ENCODE peak calls at places on chromosomes 5 and 9, in four cellular contexts. O is PC-9, Y is OCI-LY7, C is PC-3. U is an unnamed sample.

GRCh38 chr5:108143581-108143980 is 238.3 kb downstream of the FBXL17 start:
- DNase-seq in O (no peak), C (no peak), Y (no peak), U (no peak)

GRCh38 chr5:11182441-11183080 is 421.5 kb upstream of the DAP start:
- DNase-seq in O (peak), C (peak), Y (peak), U (no peak)

GRCh38 chr5:175305251-175305650 is 138.7 kb downstream of the DRD1 start:
- DNase-seq in O (no peak), Y (no peak), C (no peak), U (no peak)

GRCh38 chr9:90921104-90921503 is 119.5 kb downstream of the SYK start:
- DNase-seq in O (no peak), Y (no peak), C (no peak), U (no peak)

GRCh38 chr9:98401140-98402025 is 145.9 kb upstream of the TBC1D2 start:
- DNase-seq in C (no peak), Y (no peak), O (no peak), U (no peak)

GRCh38 chr5:26278078-26278477 is 760.3 kb downstream of the CDH9 start:
- DNase-seq in Y (no peak), O (no peak), C (peak), U (no peak)

GRCh38 chr9:72338631-72339030 is 26.4 kb downstream of the ZFAND5 start:
- DNase-seq in Y (no peak), C (no peak), O (no peak), U (no peak)

GRCh38 chr5:155923784-155924183 is 403.2 kb upstream of the SGCD start:
- DNase-seq in Y (no peak), C (no peak), O (no peak), U (no peak)

GRCh38 chr5:111627862-111628261 is 115.5 kb upstream of the STARD4 start:
- DNase-seq in Y (no peak), C (no peak), O (no peak), U (no peak)

GRCh38 chr5:93433422-93433821 is 147.6 kb downstream of the NR2F1-AS1 start:
- DNase-seq in C (no peak), O (no peak), Y (no peak), U (no peak)

GRCh38 chr5:173204185-173204979 is 30.6 kb downstream of the NKX2-5 start:
- DNase-seq in Y (peak), O (peak), C (peak), U (peak)

GRCh38 chr5:36152324-36153298 is 700 bp downstream of the SKP2 start:
- DNase-seq in C (peak), Y (peak), O (no peak), U (peak)

GRCh38 chr5:36153727-36154126 is 1.8 kb downstream of the SKP2 start:
- DNase-seq in Y (no peak), O (no peak), C (no peak), U (no peak)

GRCh38 chr5:36153299-36153677 is 1.4 kb downstream of the SKP2 start:
- DNase-seq in Y (no peak), O (no peak), C (no peak), U (no peak)

GRCh38 chr5:36151434-36152323 is at the start of the genes LMBRD2 and SKP2:
- DNase-seq in O (peak), Y (peak), C (peak), U (peak)

GRCh38 chr5:36150676-36151433 is 832 bp downstream of the LMBRD2 start:
- DNase-seq in O (peak), Y (peak), C (peak), U (peak)
- H2AFZ ChIP-seq in O (peak), Y (peak), C (peak), U (peak)

DNA sequence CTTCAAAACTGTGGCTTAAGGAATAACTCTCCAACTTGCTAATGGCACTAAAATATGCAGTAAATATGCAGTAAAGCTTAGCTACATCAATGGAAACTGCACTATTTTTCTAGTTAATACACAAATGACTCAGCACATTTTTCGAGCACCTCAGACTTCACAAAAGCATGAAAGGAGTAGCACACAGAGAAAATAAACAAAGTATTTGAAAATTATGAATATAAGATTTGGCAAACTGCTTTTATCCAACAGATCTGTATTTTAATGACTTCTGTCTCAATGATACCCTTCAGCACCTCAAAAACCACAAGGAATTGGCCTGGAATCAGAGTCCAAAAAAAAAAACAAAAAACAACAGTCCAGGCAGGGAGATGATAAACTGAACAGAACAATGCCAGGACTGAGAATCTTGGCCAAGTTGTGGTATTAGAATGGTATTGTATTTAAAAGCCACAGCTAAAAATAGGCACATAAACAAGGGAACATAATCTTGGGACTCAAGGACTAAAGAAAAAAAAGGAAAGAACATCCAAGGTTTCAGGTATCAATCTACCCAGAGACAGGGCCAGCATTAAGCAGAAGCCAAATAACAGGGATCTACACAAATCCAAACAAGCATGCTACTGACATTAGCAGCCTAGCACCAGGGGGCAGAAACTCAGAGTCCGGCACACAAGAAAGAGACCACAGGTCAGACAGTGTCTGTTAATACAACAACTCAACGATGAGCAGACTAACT is 21.4 kb downstream of the TMEM245 start:
- DNase-seq in Y (no peak), O (peak), C (peak), U (no peak)
- H2AFZ ChIP-seq in Y (no peak), O (no peak), C (no peak), U (no peak)

DNA sequence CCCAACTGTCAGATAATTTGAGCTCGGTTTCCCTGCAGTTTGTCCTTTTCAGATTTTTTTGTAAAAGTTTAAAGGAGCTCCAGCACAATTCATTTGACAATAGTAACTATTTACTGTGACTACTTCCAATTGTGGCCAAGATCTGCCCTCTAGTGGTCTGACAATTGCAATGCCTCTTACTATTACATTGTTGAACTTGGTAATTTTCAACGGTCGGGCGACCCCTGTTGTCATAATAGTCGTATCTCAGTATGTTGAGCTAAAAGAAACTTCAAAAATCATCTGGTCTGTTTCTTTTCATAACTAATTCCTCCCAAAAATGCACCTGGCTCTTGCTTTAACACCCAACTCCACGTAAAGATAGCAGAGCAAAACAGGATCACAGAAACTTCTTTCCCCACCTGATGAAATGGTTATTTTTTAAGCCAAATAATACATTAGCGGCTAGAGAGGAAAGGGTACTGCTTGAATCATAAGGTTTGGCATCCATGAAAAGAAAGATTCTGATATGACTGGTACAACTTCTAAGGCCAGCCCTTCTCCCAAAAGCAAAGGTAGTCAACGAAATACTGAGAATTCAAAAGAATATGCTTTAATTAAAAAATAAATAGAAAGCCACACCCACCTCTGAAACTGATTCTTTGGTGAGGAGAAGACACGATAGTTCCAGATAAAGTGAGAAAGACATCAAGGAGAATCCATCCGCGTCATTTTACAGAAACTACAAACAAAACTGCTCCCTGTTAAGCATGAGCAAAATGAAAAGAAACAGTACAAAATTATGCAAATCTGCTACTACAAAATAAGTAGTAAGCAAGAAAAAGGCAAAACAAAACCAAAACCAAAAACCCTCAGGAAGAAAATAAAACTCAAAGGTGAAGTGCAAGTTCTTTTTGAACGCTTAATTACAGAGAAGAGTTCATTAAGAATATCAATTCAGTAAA is 76.9 kb upstream of the HTR4 start:
- DNase-seq in C (peak), Y (peak), O (peak), U (peak)
- H2AFZ ChIP-seq in C (peak), Y (peak), O (no peak), U (no peak)

GRCh38 chr5:159103086-159103485 is 3.4 kb upstream of the EBF1 start:
- DNase-seq in C (no peak), O (no peak), Y (no peak), U (no peak)

GRCh38 chr5:159105318-159106053 is 5.8 kb upstream of the EBF1 start:
- DNase-seq in O (no peak), C (no peak), Y (no peak), U (no peak)

GRCh38 chr5:159104759-159105317 is 5.1 kb upstream of the EBF1 start:
- DNase-seq in Y (no peak), C (no peak), O (no peak), U (no peak)

GRCh38 chr5:159102294-159102934 is 2.7 kb upstream of the EBF1 start:
- DNase-seq in Y (peak), O (no peak), C (no peak), U (no peak)

GRCh38 chr5:159104058-159104651 is 4.4 kb upstream of the EBF1 start:
- DNase-seq in O (no peak), Y (no peak), C (peak), U (no peak)
- H2AFZ ChIP-seq in O (no peak), Y (no peak), C (no peak), U (no peak)

GRCh38 chr5:142287096-142287972 is 37.5 kb downstream of the SPRY4 start:
- DNase-seq in O (no peak), Y (no peak), C (no peak), U (no peak)
- H2AFZ ChIP-seq in O (no peak), Y (no peak), C (no peak), U (no peak)